ENCODE peak calls at places on chromosomes 3 and 15, in nine cellular contexts. One of them, this sample, is unnamed.

GRCh38 chr15:101010781-101011180 is 91.6 kb downstream of the LRRK1 start:
- DNase-seq in KBM-7: no peak
- DNase-seq in omental fat pad: no peak
- DNase-seq in fibroblast of mammary gland: no peak
- DNase-seq in stimulated activated CD8-positive, alpha-beta memory T cell treated with anti-CD3 and anti-CD28 coated beads, Interleukin-4, amount 100 ng/mL, for 24 hours: no peak
- DNase-seq in PC-3: no peak
- DNase-seq in T-helper 9 cell: no peak
- DNase-seq in LoVo: no peak
- DNase-seq in neuronal stem cell: no peak
- DNase-seq in this sample: no peak

GRCh38 chr3:188595890-188596376 is 442.0 kb downstream of the LPP start:
- DNase-seq in KBM-7: no peak
- DNase-seq in omental fat pad: no peak
- DNase-seq in fibroblast of mammary gland: peak; percentile 86
- DNase-seq in stimulated activated CD8-positive, alpha-beta memory T cell treated with anti-CD3 and anti-CD28 coated beads, Interleukin-4, amount 100 ng/mL, for 24 hours: no peak
- DNase-seq in PC-3: peak; percentile 84
- DNase-seq in T-helper 9 cell: no peak
- DNase-seq in LoVo: no peak
- DNase-seq in neuronal stem cell: no peak
- DNase-seq in this sample: no peak

GRCh38 chr3:25292604-25293003 is 135.5 kb upstream of the RARB start:
- DNase-seq in KBM-7: no peak
- DNase-seq in omental fat pad: no peak
- DNase-seq in fibroblast of mammary gland: no peak
- DNase-seq in stimulated activated CD8-positive, alpha-beta memory T cell treated with anti-CD3 and anti-CD28 coated beads, Interleukin-4, amount 100 ng/mL, for 24 hours: no peak
- DNase-seq in PC-3: no peak
- DNase-seq in T-helper 9 cell: no peak
- DNase-seq in LoVo: no peak
- DNase-seq in neuronal stem cell: no peak
- DNase-seq in this sample: no peak

GRCh38 chr3:127628788-127629456 is at the start of gene PODXL2:
- DNase-seq in KBM-7: peak; percentile 28
- DNase-seq in omental fat pad: no peak
- DNase-seq in fibroblast of mammary gland: peak; percentile 21
- DNase-seq in stimulated activated CD8-positive, alpha-beta memory T cell treated with anti-CD3 and anti-CD28 coated beads, Interleukin-4, amount 100 ng/mL, for 24 hours: peak; percentile 7
- DNase-seq in PC-3: peak; percentile 38
- DNase-seq in T-helper 9 cell: peak; percentile 14
- DNase-seq in LoVo: peak; percentile 55
- DNase-seq in neuronal stem cell: peak; percentile 54
- DNase-seq in this sample: peak; percentile 41

GRCh38 chr3:127669541-127670228 is 3.1 kb upstream of the ABTB1 start:
- DNase-seq in KBM-7: no peak
- DNase-seq in omental fat pad: peak; percentile 15
- DNase-seq in fibroblast of mammary gland: no peak
- DNase-seq in stimulated activated CD8-positive, alpha-beta memory T cell treated with anti-CD3 and anti-CD28 coated beads, Interleukin-4, amount 100 ng/mL, for 24 hours: no peak
- DNase-seq in PC-3: no peak
- DNase-seq in T-helper 9 cell: no peak
- DNase-seq in LoVo: no peak
- DNase-seq in neuronal stem cell: no peak
- DNase-seq in this sample: no peak

GRCh38 chr15:37015476-37015875 is 84.9 kb downstream of the MEIS2 start:
- DNase-seq in KBM-7: no peak
- DNase-seq in omental fat pad: no peak
- DNase-seq in fibroblast of mammary gland: no peak
- DNase-seq in stimulated activated CD8-positive, alpha-beta memory T cell treated with anti-CD3 and anti-CD28 coated beads, Interleukin-4, amount 100 ng/mL, for 24 hours: no peak
- DNase-seq in PC-3: no peak
- DNase-seq in T-helper 9 cell: no peak
- DNase-seq in LoVo: no peak
- DNase-seq in neuronal stem cell: no peak
- DNase-seq in this sample: no peak

GRCh38 chr3:127911421-127911931 is 3.6 kb upstream of the KBTBD12 start:
- DNase-seq in KBM-7: no peak
- DNase-seq in omental fat pad: no peak
- DNase-seq in fibroblast of mammary gland: no peak
- DNase-seq in stimulated activated CD8-positive, alpha-beta memory T cell treated with anti-CD3 and anti-CD28 coated beads, Interleukin-4, amount 100 ng/mL, for 24 hours: no peak
- DNase-seq in PC-3: no peak
- DNase-seq in T-helper 9 cell: no peak
- DNase-seq in LoVo: no peak
- DNase-seq in neuronal stem cell: no peak
- DNase-seq in this sample: no peak

GRCh38 chr15:62502451-62502850 is 337.4 kb upstream of the C2CD4B start:
- DNase-seq in KBM-7: no peak
- DNase-seq in omental fat pad: no peak
- DNase-seq in fibroblast of mammary gland: peak; percentile 73
- DNase-seq in stimulated activated CD8-positive, alpha-beta memory T cell treated with anti-CD3 and anti-CD28 coated beads, Interleukin-4, amount 100 ng/mL, for 24 hours: no peak
- DNase-seq in PC-3: no peak
- DNase-seq in T-helper 9 cell: no peak
- DNase-seq in LoVo: no peak
- DNase-seq in neuronal stem cell: no peak
- DNase-seq in this sample: no peak

GRCh38 chr3:7577513-7577912 is 716.6 kb downstream of the GRM7 start:
- DNase-seq in KBM-7: no peak
- DNase-seq in omental fat pad: no peak
- DNase-seq in fibroblast of mammary gland: no peak
- DNase-seq in stimulated activated CD8-positive, alpha-beta memory T cell treated with anti-CD3 and anti-CD28 coated beads, Interleukin-4, amount 100 ng/mL, for 24 hours: no peak
- DNase-seq in PC-3: no peak
- DNase-seq in T-helper 9 cell: no peak
- DNase-seq in LoVo: no peak
- DNase-seq in neuronal stem cell: no peak
- DNase-seq in this sample: no peak

GRCh38 chr3:183188895-183189462 is 26.4 kb upstream of the LAMP3 start:
- DNase-seq in KBM-7: peak; percentile 49
- DNase-seq in omental fat pad: no peak
- DNase-seq in fibroblast of mammary gland: peak; percentile 28
- DNase-seq in stimulated activated CD8-positive, alpha-beta memory T cell treated with anti-CD3 and anti-CD28 coated beads, Interleukin-4, amount 100 ng/mL, for 24 hours: no peak
- DNase-seq in PC-3: peak; percentile 48
- DNase-seq in T-helper 9 cell: no peak
- DNase-seq in LoVo: no peak
- DNase-seq in neuronal stem cell: peak; percentile 20
- DNase-seq in this sample: no peak

GRCh38 chr3:41365973-41366372 is 166.7 kb downstream of the CTNNB1 start:
- DNase-seq in KBM-7: no peak
- DNase-seq in omental fat pad: no peak
- DNase-seq in fibroblast of mammary gland: no peak
- DNase-seq in stimulated activated CD8-positive, alpha-beta memory T cell treated with anti-CD3 and anti-CD28 coated beads, Interleukin-4, amount 100 ng/mL, for 24 hours: no peak
- DNase-seq in PC-3: no peak
- DNase-seq in T-helper 9 cell: no peak
- DNase-seq in LoVo: no peak
- DNase-seq in neuronal stem cell: no peak
- DNase-seq in this sample: no peak

GRCh38 chr3:141913150-141913811 is 36.8 kb downstream of the ATP1B3 start:
- DNase-seq in KBM-7: peak; percentile 75
- DNase-seq in omental fat pad: no peak
- DNase-seq in fibroblast of mammary gland: peak; percentile 76
- DNase-seq in stimulated activated CD8-positive, alpha-beta memory T cell treated with anti-CD3 and anti-CD28 coated beads, Interleukin-4, amount 100 ng/mL, for 24 hours: peak; percentile 7
- DNase-seq in PC-3: peak; percentile 71
- DNase-seq in T-helper 9 cell: peak; percentile 6
- DNase-seq in LoVo: peak; percentile 47
- DNase-seq in neuronal stem cell: no peak
- DNase-seq in this sample: no peak

GRCh38 chr3:47261301-47261700 is 21.3 kb downstream of the KIF9 start:
- DNase-seq in KBM-7: no peak
- DNase-seq in omental fat pad: no peak
- DNase-seq in fibroblast of mammary gland: no peak
- DNase-seq in stimulated activated CD8-positive, alpha-beta memory T cell treated with anti-CD3 and anti-CD28 coated beads, Interleukin-4, amount 100 ng/mL, for 24 hours: no peak
- DNase-seq in PC-3: peak; percentile 43
- DNase-seq in T-helper 9 cell: no peak
- DNase-seq in LoVo: no peak
- DNase-seq in neuronal stem cell: no peak
- DNase-seq in this sample: no peak

GRCh38 chr3:177418787-177419186 is 221.5 kb upstream of the TBL1XR1 start:
- DNase-seq in KBM-7: no peak
- DNase-seq in omental fat pad: no peak
- DNase-seq in fibroblast of mammary gland: no peak
- DNase-seq in stimulated activated CD8-positive, alpha-beta memory T cell treated with anti-CD3 and anti-CD28 coated beads, Interleukin-4, amount 100 ng/mL, for 24 hours: no peak
- DNase-seq in PC-3: no peak
- DNase-seq in T-helper 9 cell: no peak
- DNase-seq in LoVo: no peak
- DNase-seq in neuronal stem cell: no peak
- DNase-seq in this sample: no peak

GRCh38 chr3:28743843-28744242 is 395.2 kb upstream of the AZI2 start:
- DNase-seq in KBM-7: no peak
- DNase-seq in omental fat pad: no peak
- DNase-seq in fibroblast of mammary gland: no peak
- DNase-seq in stimulated activated CD8-positive, alpha-beta memory T cell treated with anti-CD3 and anti-CD28 coated beads, Interleukin-4, amount 100 ng/mL, for 24 hours: no peak
- DNase-seq in PC-3: peak; percentile 55
- DNase-seq in T-helper 9 cell: no peak
- DNase-seq in LoVo: no peak
- DNase-seq in neuronal stem cell: no peak
- DNase-seq in this sample: no peak

GRCh38 chr3:66164155-66164554 is 56.6 kb upstream of the SLC25A26 start:
- DNase-seq in KBM-7: no peak
- DNase-seq in omental fat pad: no peak
- DNase-seq in fibroblast of mammary gland: no peak
- DNase-seq in stimulated activated CD8-positive, alpha-beta memory T cell treated with anti-CD3 and anti-CD28 coated beads, Interleukin-4, amount 100 ng/mL, for 24 hours: no peak
- DNase-seq in PC-3: no peak
- DNase-seq in T-helper 9 cell: no peak
- DNase-seq in LoVo: no peak
- DNase-seq in neuronal stem cell: no peak
- DNase-seq in this sample: no peak

GRCh38 chr3:8581806-8582436 is 62.7 kb downstream of the SSUH2 start:
- DNase-seq in KBM-7: no peak
- DNase-seq in omental fat pad: no peak
- DNase-seq in fibroblast of mammary gland: no peak
- DNase-seq in stimulated activated CD8-positive, alpha-beta memory T cell treated with anti-CD3 and anti-CD28 coated beads, Interleukin-4, amount 100 ng/mL, for 24 hours: no peak
- DNase-seq in PC-3: no peak
- DNase-seq in T-helper 9 cell: no peak
- DNase-seq in LoVo: no peak
- DNase-seq in neuronal stem cell: no peak
- DNase-seq in this sample: no peak

GRCh38 chr3:62186967-62187366 is 186.4 kb downstream of the FEZF2 start:
- DNase-seq in KBM-7: no peak
- DNase-seq in omental fat pad: no peak
- DNase-seq in fibroblast of mammary gland: peak; percentile 44
- DNase-seq in stimulated activated CD8-positive, alpha-beta memory T cell treated with anti-CD3 and anti-CD28 coated beads, Interleukin-4, amount 100 ng/mL, for 24 hours: no peak
- DNase-seq in PC-3: peak; percentile 29
- DNase-seq in T-helper 9 cell: no peak
- DNase-seq in LoVo: peak; percentile 11
- DNase-seq in neuronal stem cell: no peak
- DNase-seq in this sample: no peak

GRCh38 chr3:67654832-67655152 is 380 bp upstream of the SUCLG2 start:
- DNase-seq in KBM-7: no peak
- DNase-seq in omental fat pad: no peak
- DNase-seq in fibroblast of mammary gland: no peak
- DNase-seq in stimulated activated CD8-positive, alpha-beta memory T cell treated with anti-CD3 and anti-CD28 coated beads, Interleukin-4, amount 100 ng/mL, for 24 hours: no peak
- DNase-seq in PC-3: peak; percentile 6
- DNase-seq in T-helper 9 cell: peak; percentile 18
- DNase-seq in LoVo: peak; percentile 12
- DNase-seq in neuronal stem cell: no peak
- DNase-seq in this sample: no peak

GRCh38 chr3:65376426-65376825 is 662.3 kb downstream of the MAGI1 start:
- DNase-seq in KBM-7: no peak
- DNase-seq in omental fat pad: no peak
- DNase-seq in fibroblast of mammary gland: no peak
- DNase-seq in stimulated activated CD8-positive, alpha-beta memory T cell treated with anti-CD3 and anti-CD28 coated beads, Interleukin-4, amount 100 ng/mL, for 24 hours: no peak
- DNase-seq in PC-3: no peak
- DNase-seq in T-helper 9 cell: no peak
- DNase-seq in LoVo: no peak
- DNase-seq in neuronal stem cell: no peak
- DNase-seq in this sample: no peak

GRCh38 chr3:180358179-180358578 is 243.8 kb upstream of the TTC14 start:
- DNase-seq in KBM-7: no peak
- DNase-seq in omental fat pad: no peak
- DNase-seq in fibroblast of mammary gland: peak; percentile 78
- DNase-seq in stimulated activated CD8-positive, alpha-beta memory T cell treated with anti-CD3 and anti-CD28 coated beads, Interleukin-4, amount 100 ng/mL, for 24 hours: no peak
- DNase-seq in PC-3: peak; percentile 92
- DNase-seq in T-helper 9 cell: no peak
- DNase-seq in LoVo: no peak
- DNase-seq in neuronal stem cell: no peak
- DNase-seq in this sample: no peak

GRCh38 chr15:68726246-68726645 is 94.4 kb downstream of the ANP32A start:
- DNase-seq in KBM-7: no peak
- DNase-seq in omental fat pad: no peak
- DNase-seq in fibroblast of mammary gland: no peak
- DNase-seq in stimulated activated CD8-positive, alpha-beta memory T cell treated with anti-CD3 and anti-CD28 coated beads, Interleukin-4, amount 100 ng/mL, for 24 hours: no peak
- DNase-seq in PC-3: no peak
- DNase-seq in T-helper 9 cell: no peak
- DNase-seq in LoVo: no peak
- DNase-seq in neuronal stem cell: no peak
- DNase-seq in this sample: no peak

GRCh38 chr15:100733088-100733487 is 130.7 kb downstream of the ASB7 start:
- DNase-seq in KBM-7: no peak
- DNase-seq in omental fat pad: no peak
- DNase-seq in fibroblast of mammary gland: peak; percentile 47
- DNase-seq in stimulated activated CD8-positive, alpha-beta memory T cell treated with anti-CD3 and anti-CD28 coated beads, Interleukin-4, amount 100 ng/mL, for 24 hours: no peak
- DNase-seq in PC-3: peak; percentile 65
- DNase-seq in T-helper 9 cell: no peak
- DNase-seq in LoVo: peak; percentile 75
- DNase-seq in neuronal stem cell: no peak
- DNase-seq in this sample: no peak

GRCh38 chr3:189842681-189843602 is 211.8 kb downstream of the TP63 start:
- DNase-seq in KBM-7: no peak
- DNase-seq in omental fat pad: no peak
- DNase-seq in fibroblast of mammary gland: no peak
- DNase-seq in stimulated activated CD8-positive, alpha-beta memory T cell treated with anti-CD3 and anti-CD28 coated beads, Interleukin-4, amount 100 ng/mL, for 24 hours: no peak
- DNase-seq in PC-3: no peak
- DNase-seq in T-helper 9 cell: no peak
- DNase-seq in LoVo: peak; percentile 34
- DNase-seq in neuronal stem cell: no peak
- DNase-seq in this sample: no peak

GRCh38 chr3:150062492-150062891 is 91.8 kb upstream of the PFN2 start:
- DNase-seq in KBM-7: no peak
- DNase-seq in omental fat pad: no peak
- DNase-seq in fibroblast of mammary gland: peak; percentile 84
- DNase-seq in stimulated activated CD8-positive, alpha-beta memory T cell treated with anti-CD3 and anti-CD28 coated beads, Interleukin-4, amount 100 ng/mL, for 24 hours: no peak
- DNase-seq in PC-3: no peak
- DNase-seq in T-helper 9 cell: no peak
- DNase-seq in LoVo: no peak
- DNase-seq in neuronal stem cell: no peak
- DNase-seq in this sample: no peak

GRCh38 chr3:79113821-79114220 is 654.0 kb downstream of the ROBO1 start:
- DNase-seq in KBM-7: no peak
- DNase-seq in omental fat pad: no peak
- DNase-seq in fibroblast of mammary gland: no peak
- DNase-seq in stimulated activated CD8-positive, alpha-beta memory T cell treated with anti-CD3 and anti-CD28 coated beads, Interleukin-4, amount 100 ng/mL, for 24 hours: no peak
- DNase-seq in PC-3: peak; percentile 61
- DNase-seq in T-helper 9 cell: no peak
- DNase-seq in LoVo: no peak
- DNase-seq in neuronal stem cell: no peak
- DNase-seq in this sample: no peak

GRCh38 chr15:78979456-78980320 is 34.8 kb upstream of the CTSH start:
- DNase-seq in KBM-7: peak; percentile 87
- DNase-seq in omental fat pad: peak; percentile 42
- DNase-seq in fibroblast of mammary gland: peak; percentile 88
- DNase-seq in stimulated activated CD8-positive, alpha-beta memory T cell treated with anti-CD3 and anti-CD28 coated beads, Interleukin-4, amount 100 ng/mL, for 24 hours: no peak
- DNase-seq in PC-3: peak; percentile 92
- DNase-seq in T-helper 9 cell: peak; percentile 20
- DNase-seq in LoVo: peak; percentile 74
- DNase-seq in neuronal stem cell: peak; percentile 43
- DNase-seq in this sample: peak; percentile 29